ENCODE peak calls at places on chromosomes 13 and 19, in six cellular contexts. One of them, this sample, is unnamed.
A peak's percentile ranks its signal among the peaks of the same experiment; 100 is the strongest.

GRCh38 chr13:43905435-43906031 is 25.8 kb downstream of the LACC1 start:
- DNase-seq in stimulated activated naive CD4-positive, alpha-beta T cell: peak; percentile 61
- DNase-seq in left lung: no peak
- DNase-seq in activated CD4-positive, alpha-beta T cell treated with anti-CD3 and anti-CD28 coated beads for 1 hour: no peak
- DNase-seq in CD4-positive, alpha-beta T cell: peak; percentile 8
- DNase-seq in stimulated activated CD8-positive, alpha-beta memory T cell treated with anti-CD3 and anti-CD28 coated beads, Interleukin-7, amount 100 ng/mL, for 1 hour: no peak
- DNase-seq in this sample: no peak

GRCh38 chr13:33207616-33207964 is 78.0 kb downstream of the STARD13 start:
- DNase-seq in stimulated activated naive CD4-positive, alpha-beta T cell: no peak
- DNase-seq in left lung: no peak
- DNase-seq in activated CD4-positive, alpha-beta T cell treated with anti-CD3 and anti-CD28 coated beads for 1 hour: no peak
- DNase-seq in CD4-positive, alpha-beta T cell: no peak
- DNase-seq in stimulated activated CD8-positive, alpha-beta memory T cell treated with anti-CD3 and anti-CD28 coated beads, Interleukin-7, amount 100 ng/mL, for 1 hour: no peak
- DNase-seq in this sample: no peak

GRCh38 chr13:82214341-82214740 is 1667.9 kb downstream of the SLITRK1 start:
- DNase-seq in stimulated activated naive CD4-positive, alpha-beta T cell: no peak
- DNase-seq in left lung: no peak
- DNase-seq in activated CD4-positive, alpha-beta T cell treated with anti-CD3 and anti-CD28 coated beads for 1 hour: no peak
- DNase-seq in CD4-positive, alpha-beta T cell: no peak
- DNase-seq in stimulated activated CD8-positive, alpha-beta memory T cell treated with anti-CD3 and anti-CD28 coated beads, Interleukin-7, amount 100 ng/mL, for 1 hour: no peak
- DNase-seq in this sample: no peak

GRCh38 chr19:19120308-19121156 is 17.7 kb downstream of the TMEM161A start:
- DNase-seq in stimulated activated naive CD4-positive, alpha-beta T cell: no peak
- DNase-seq in left lung: peak; percentile 76
- DNase-seq in activated CD4-positive, alpha-beta T cell treated with anti-CD3 and anti-CD28 coated beads for 1 hour: no peak
- DNase-seq in CD4-positive, alpha-beta T cell: no peak
- DNase-seq in stimulated activated CD8-positive, alpha-beta memory T cell treated with anti-CD3 and anti-CD28 coated beads, Interleukin-7, amount 100 ng/mL, for 1 hour: no peak
- DNase-seq in this sample: no peak

GRCh38 chr19:18649371-18650047 is 12.7 kb downstream of the KLHL26 start:
- DNase-seq in stimulated activated naive CD4-positive, alpha-beta T cell: no peak
- DNase-seq in left lung: peak; percentile 87
- DNase-seq in activated CD4-positive, alpha-beta T cell treated with anti-CD3 and anti-CD28 coated beads for 1 hour: no peak
- DNase-seq in CD4-positive, alpha-beta T cell: no peak
- DNase-seq in stimulated activated CD8-positive, alpha-beta memory T cell treated with anti-CD3 and anti-CD28 coated beads, Interleukin-7, amount 100 ng/mL, for 1 hour: no peak
- DNase-seq in this sample: no peak

GRCh38 chr13:39998166-39998565 is 342.7 kb downstream of the COG6 start:
- DNase-seq in stimulated activated naive CD4-positive, alpha-beta T cell: peak; percentile 63
- DNase-seq in left lung: no peak
- DNase-seq in activated CD4-positive, alpha-beta T cell treated with anti-CD3 and anti-CD28 coated beads for 1 hour: no peak
- DNase-seq in CD4-positive, alpha-beta T cell: peak; percentile 4
- DNase-seq in stimulated activated CD8-positive, alpha-beta memory T cell treated with anti-CD3 and anti-CD28 coated beads, Interleukin-7, amount 100 ng/mL, for 1 hour: no peak
- DNase-seq in this sample: no peak

GRCh38 chr13:90365130-90365529 is 982.4 kb upstream of the MIR17HG start:
- DNase-seq in stimulated activated naive CD4-positive, alpha-beta T cell: no peak
- DNase-seq in left lung: no peak
- DNase-seq in activated CD4-positive, alpha-beta T cell treated with anti-CD3 and anti-CD28 coated beads for 1 hour: no peak
- DNase-seq in CD4-positive, alpha-beta T cell: no peak
- DNase-seq in stimulated activated CD8-positive, alpha-beta memory T cell treated with anti-CD3 and anti-CD28 coated beads, Interleukin-7, amount 100 ng/mL, for 1 hour: no peak
- DNase-seq in this sample: no peak

GRCh38 chr13:88622362-88622973 is 951.3 kb downstream of the SLITRK5 start:
- DNase-seq in stimulated activated naive CD4-positive, alpha-beta T cell: peak; percentile 17
- DNase-seq in left lung: no peak
- DNase-seq in activated CD4-positive, alpha-beta T cell treated with anti-CD3 and anti-CD28 coated beads for 1 hour: no peak
- DNase-seq in CD4-positive, alpha-beta T cell: peak; percentile 32
- DNase-seq in stimulated activated CD8-positive, alpha-beta memory T cell treated with anti-CD3 and anti-CD28 coated beads, Interleukin-7, amount 100 ng/mL, for 1 hour: peak; percentile 1
- DNase-seq in this sample: no peak

GRCh38 chr13:77480071-77480470 is 55.4 kb upstream of the SCEL start:
- DNase-seq in stimulated activated naive CD4-positive, alpha-beta T cell: no peak
- DNase-seq in left lung: no peak
- DNase-seq in activated CD4-positive, alpha-beta T cell treated with anti-CD3 and anti-CD28 coated beads for 1 hour: no peak
- DNase-seq in CD4-positive, alpha-beta T cell: no peak
- DNase-seq in stimulated activated CD8-positive, alpha-beta memory T cell treated with anti-CD3 and anti-CD28 coated beads, Interleukin-7, amount 100 ng/mL, for 1 hour: no peak
- DNase-seq in this sample: no peak

GRCh38 chr19:17401628-17402027 is 3.8 kb downstream of the BST2 start:
- DNase-seq in stimulated activated naive CD4-positive, alpha-beta T cell: no peak
- DNase-seq in left lung: no peak
- DNase-seq in activated CD4-positive, alpha-beta T cell treated with anti-CD3 and anti-CD28 coated beads for 1 hour: no peak
- DNase-seq in CD4-positive, alpha-beta T cell: no peak
- DNase-seq in stimulated activated CD8-positive, alpha-beta memory T cell treated with anti-CD3 and anti-CD28 coated beads, Interleukin-7, amount 100 ng/mL, for 1 hour: no peak
- DNase-seq in this sample: no peak

GRCh38 chr19:21704320-21704719 is 63.1 kb downstream of the ZNF100 start:
- DNase-seq in stimulated activated naive CD4-positive, alpha-beta T cell: no peak
- DNase-seq in left lung: no peak
- DNase-seq in activated CD4-positive, alpha-beta T cell treated with anti-CD3 and anti-CD28 coated beads for 1 hour: no peak
- DNase-seq in CD4-positive, alpha-beta T cell: no peak
- DNase-seq in stimulated activated CD8-positive, alpha-beta memory T cell treated with anti-CD3 and anti-CD28 coated beads, Interleukin-7, amount 100 ng/mL, for 1 hour: no peak
- DNase-seq in this sample: no peak

GRCh38 chr13:33111414-33112110 is 95.3 kb downstream of the KL start:
- DNase-seq in stimulated activated naive CD4-positive, alpha-beta T cell: no peak
- DNase-seq in left lung: no peak
- DNase-seq in activated CD4-positive, alpha-beta T cell treated with anti-CD3 and anti-CD28 coated beads for 1 hour: no peak
- DNase-seq in CD4-positive, alpha-beta T cell: no peak
- DNase-seq in stimulated activated CD8-positive, alpha-beta memory T cell treated with anti-CD3 and anti-CD28 coated beads, Interleukin-7, amount 100 ng/mL, for 1 hour: no peak
- DNase-seq in this sample: no peak

GRCh38 chr19:47633996-47634395 is 25.1 kb downstream of the BICRA start:
- DNase-seq in stimulated activated naive CD4-positive, alpha-beta T cell: no peak
- DNase-seq in left lung: no peak
- DNase-seq in activated CD4-positive, alpha-beta T cell treated with anti-CD3 and anti-CD28 coated beads for 1 hour: no peak
- DNase-seq in CD4-positive, alpha-beta T cell: no peak
- DNase-seq in stimulated activated CD8-positive, alpha-beta memory T cell treated with anti-CD3 and anti-CD28 coated beads, Interleukin-7, amount 100 ng/mL, for 1 hour: no peak
- DNase-seq in this sample: no peak

GRCh38 chr13:95676100-95676774 is 702 bp upstream of the DNAJC3 start:
- DNase-seq in stimulated activated naive CD4-positive, alpha-beta T cell: peak; percentile 45
- DNase-seq in left lung: peak; percentile 57
- DNase-seq in activated CD4-positive, alpha-beta T cell treated with anti-CD3 and anti-CD28 coated beads for 1 hour: no peak
- DNase-seq in CD4-positive, alpha-beta T cell: peak; percentile 7
- DNase-seq in stimulated activated CD8-positive, alpha-beta memory T cell treated with anti-CD3 and anti-CD28 coated beads, Interleukin-7, amount 100 ng/mL, for 1 hour: no peak
- DNase-seq in this sample: no peak

GRCh38 chr13:98961204-98962105 is 16.4 kb downstream of the DOCK9 start:
- DNase-seq in stimulated activated naive CD4-positive, alpha-beta T cell: no peak
- DNase-seq in left lung: peak; percentile 31
- DNase-seq in activated CD4-positive, alpha-beta T cell treated with anti-CD3 and anti-CD28 coated beads for 1 hour: no peak
- DNase-seq in CD4-positive, alpha-beta T cell: no peak
- DNase-seq in stimulated activated CD8-positive, alpha-beta memory T cell treated with anti-CD3 and anti-CD28 coated beads, Interleukin-7, amount 100 ng/mL, for 1 hour: no peak
- DNase-seq in this sample: no peak

GRCh38 chr19:27974082-27974513 is 1238.9 kb downstream of the UQCRFS1 start:
- DNase-seq in stimulated activated naive CD4-positive, alpha-beta T cell: no peak
- DNase-seq in left lung: no peak
- DNase-seq in activated CD4-positive, alpha-beta T cell treated with anti-CD3 and anti-CD28 coated beads for 1 hour: no peak
- DNase-seq in CD4-positive, alpha-beta T cell: no peak
- DNase-seq in stimulated activated CD8-positive, alpha-beta memory T cell treated with anti-CD3 and anti-CD28 coated beads, Interleukin-7, amount 100 ng/mL, for 1 hour: no peak
- DNase-seq in this sample: no peak

GRCh38 chr19:30696514-30696913 is 324.3 kb downstream of the ZNF536 start:
- DNase-seq in stimulated activated naive CD4-positive, alpha-beta T cell: no peak
- DNase-seq in left lung: no peak
- DNase-seq in activated CD4-positive, alpha-beta T cell treated with anti-CD3 and anti-CD28 coated beads for 1 hour: no peak
- DNase-seq in CD4-positive, alpha-beta T cell: no peak
- DNase-seq in stimulated activated CD8-positive, alpha-beta memory T cell treated with anti-CD3 and anti-CD28 coated beads, Interleukin-7, amount 100 ng/mL, for 1 hour: no peak
- DNase-seq in this sample: no peak

GRCh38 chr19:49767380-49767779 is 579 bp downstream of the AP2A1 start:
- DNase-seq in stimulated activated naive CD4-positive, alpha-beta T cell: no peak
- DNase-seq in left lung: no peak
- DNase-seq in activated CD4-positive, alpha-beta T cell treated with anti-CD3 and anti-CD28 coated beads for 1 hour: no peak
- DNase-seq in CD4-positive, alpha-beta T cell: no peak
- DNase-seq in stimulated activated CD8-positive, alpha-beta memory T cell treated with anti-CD3 and anti-CD28 coated beads, Interleukin-7, amount 100 ng/mL, for 1 hour: no peak
- DNase-seq in this sample: no peak

GRCh38 chr13:42574435-42575311 is 721 bp downstream of the TNFSF11 start:
- DNase-seq in stimulated activated naive CD4-positive, alpha-beta T cell: peak; percentile 47
- DNase-seq in left lung: peak; percentile 66
- DNase-seq in activated CD4-positive, alpha-beta T cell treated with anti-CD3 and anti-CD28 coated beads for 1 hour: peak; percentile 22
- DNase-seq in CD4-positive, alpha-beta T cell: peak; percentile 26
- DNase-seq in stimulated activated CD8-positive, alpha-beta memory T cell treated with anti-CD3 and anti-CD28 coated beads, Interleukin-7, amount 100 ng/mL, for 1 hour: no peak
- DNase-seq in this sample: no peak

GRCh38 chr13:97028441-97029299 is 34.4 kb upstream of the OXGR1 start:
- DNase-seq in stimulated activated naive CD4-positive, alpha-beta T cell: peak; percentile 14
- DNase-seq in left lung: no peak
- DNase-seq in activated CD4-positive, alpha-beta T cell treated with anti-CD3 and anti-CD28 coated beads for 1 hour: no peak
- DNase-seq in CD4-positive, alpha-beta T cell: peak; percentile 21
- DNase-seq in stimulated activated CD8-positive, alpha-beta memory T cell treated with anti-CD3 and anti-CD28 coated beads, Interleukin-7, amount 100 ng/mL, for 1 hour: no peak
- DNase-seq in this sample: peak; percentile 13

GRCh38 chr19:3099347-3100145 is 5.4 kb downstream of the GNA11 start:
- DNase-seq in stimulated activated naive CD4-positive, alpha-beta T cell: no peak
- DNase-seq in left lung: peak; percentile 54
- DNase-seq in activated CD4-positive, alpha-beta T cell treated with anti-CD3 and anti-CD28 coated beads for 1 hour: no peak
- DNase-seq in CD4-positive, alpha-beta T cell: no peak
- DNase-seq in stimulated activated CD8-positive, alpha-beta memory T cell treated with anti-CD3 and anti-CD28 coated beads, Interleukin-7, amount 100 ng/mL, for 1 hour: no peak
- DNase-seq in this sample: no peak

GRCh38 chr19:38617764-38618589 is at the start of gene MAP4K1:
- DNase-seq in stimulated activated naive CD4-positive, alpha-beta T cell: peak; percentile 76
- DNase-seq in left lung: peak; percentile 86
- DNase-seq in activated CD4-positive, alpha-beta T cell treated with anti-CD3 and anti-CD28 coated beads for 1 hour: peak; percentile 45
- DNase-seq in CD4-positive, alpha-beta T cell: peak; percentile 66
- DNase-seq in stimulated activated CD8-positive, alpha-beta memory T cell treated with anti-CD3 and anti-CD28 coated beads, Interleukin-7, amount 100 ng/mL, for 1 hour: no peak
- DNase-seq in this sample: peak; percentile 52

GRCh38 chr19:1360818-1361461 is 22.8 kb upstream of the NDUFS7 start:
- DNase-seq in stimulated activated naive CD4-positive, alpha-beta T cell: no peak
- DNase-seq in left lung: no peak
- DNase-seq in activated CD4-positive, alpha-beta T cell treated with anti-CD3 and anti-CD28 coated beads for 1 hour: no peak
- DNase-seq in CD4-positive, alpha-beta T cell: no peak
- DNase-seq in stimulated activated CD8-positive, alpha-beta memory T cell treated with anti-CD3 and anti-CD28 coated beads, Interleukin-7, amount 100 ng/mL, for 1 hour: no peak
- DNase-seq in this sample: no peak

GRCh38 chr13:44221657-44222056 is 152.0 kb upstream of the SERP2 start:
- DNase-seq in stimulated activated naive CD4-positive, alpha-beta T cell: no peak
- DNase-seq in left lung: no peak
- DNase-seq in activated CD4-positive, alpha-beta T cell treated with anti-CD3 and anti-CD28 coated beads for 1 hour: no peak
- DNase-seq in CD4-positive, alpha-beta T cell: no peak
- DNase-seq in stimulated activated CD8-positive, alpha-beta memory T cell treated with anti-CD3 and anti-CD28 coated beads, Interleukin-7, amount 100 ng/mL, for 1 hour: no peak
- DNase-seq in this sample: no peak

GRCh38 chr19:54325194-54325621 is 12.2 kb upstream of the LILRA5 start:
- DNase-seq in stimulated activated naive CD4-positive, alpha-beta T cell: peak; percentile 79
- DNase-seq in left lung: no peak
- DNase-seq in activated CD4-positive, alpha-beta T cell treated with anti-CD3 and anti-CD28 coated beads for 1 hour: no peak
- DNase-seq in CD4-positive, alpha-beta T cell: peak; percentile 42
- DNase-seq in stimulated activated CD8-positive, alpha-beta memory T cell treated with anti-CD3 and anti-CD28 coated beads, Interleukin-7, amount 100 ng/mL, for 1 hour: peak; percentile 27
- DNase-seq in this sample: peak; percentile 43

GRCh38 chr19:33368074-33368864 is 5.2 kb upstream of the CEBPG start:
- DNase-seq in stimulated activated naive CD4-positive, alpha-beta T cell: no peak
- DNase-seq in left lung: no peak
- DNase-seq in activated CD4-positive, alpha-beta T cell treated with anti-CD3 and anti-CD28 coated beads for 1 hour: no peak
- DNase-seq in CD4-positive, alpha-beta T cell: no peak
- DNase-seq in stimulated activated CD8-positive, alpha-beta memory T cell treated with anti-CD3 and anti-CD28 coated beads, Interleukin-7, amount 100 ng/mL, for 1 hour: no peak
- DNase-seq in this sample: no peak

GRCh38 chr13:44759222-44759721 is 183.1 kb upstream of the TSC22D1 start:
- DNase-seq in stimulated activated naive CD4-positive, alpha-beta T cell: no peak
- DNase-seq in left lung: no peak
- DNase-seq in activated CD4-positive, alpha-beta T cell treated with anti-CD3 and anti-CD28 coated beads for 1 hour: no peak
- DNase-seq in CD4-positive, alpha-beta T cell: no peak
- DNase-seq in stimulated activated CD8-positive, alpha-beta memory T cell treated with anti-CD3 and anti-CD28 coated beads, Interleukin-7, amount 100 ng/mL, for 1 hour: no peak
- DNase-seq in this sample: no peak